ENCODE peak calls at places on chromosomes 3 and 15, in four cellular contexts. Z, O, H and Y are unnamed samples. For H3K4me1, the result is how much of the 10 kb centered on the place peaks cover.

GRCh38 chr3:142019794-142020320 is 129.5 kb downstream of the TFDP2 start:
- DNase-seq in Z (no peak), O (no peak), H (no peak), Y (peak)

GRCh38 chr3:111668912-111669488 is 73.9 kb upstream of the ZBED2 start:
- DNase-seq in Z (peak), O (no peak), H (peak), Y (peak)

GRCh38 chr3:146577662-146578061 is 27.5 kb downstream of the PLSCR5 start:
- DNase-seq in Z (no peak), O (no peak), H (peak), Y (peak)

GRCh38 chr15:65286069-65286703 is 497 bp downstream of the PARP16 start:
- DNase-seq in Z (peak), O (peak), H (peak), Y (peak)

GRCh38 chr3:163364717-163365116 is 1713.6 kb downstream of the SI start:
- DNase-seq in Z (no peak), O (no peak), H (no peak), Y (no peak)

GRCh38 chr3:134797816-134798451 is 2.9 kb downstream of the EPHB1 start:
- DNase-seq in Z (no peak), O (peak), H (no peak), Y (no peak)

GRCh38 chr3:126081618-126082333 is 2.1 kb downstream of the SLC41A3 start:
- DNase-seq in Z (no peak), O (no peak), H (peak), Y (no peak)

GRCh38 chr3:120028271-120029047 is 65.8 kb downstream of the GSK3B start:
- DNase-seq in Z (no peak), O (no peak), H (no peak), Y (no peak)

GRCh38 chr3:182682263-182683229 is 110.8 kb upstream of the ATP11B start:
- DNase-seq in Z (peak), O (peak), H (peak), Y (peak)

GRCh38 chr3:104989878-104990277 is 376.8 kb upstream of the ALCAM start:
- DNase-seq in Z (no peak), O (no peak), H (no peak), Y (no peak)

GRCh38 chr15:74307827-74308642 is 59.4 kb downstream of the CYP11A1 start:
- DNase-seq in Z (peak), O (peak), H (peak), Y (peak)

GRCh38 chr3:54426431-54426830 is 304.1 kb downstream of the CACNA2D3 start:
- DNase-seq in Z (no peak), O (no peak), H (no peak), Y (no peak)

DNA sequence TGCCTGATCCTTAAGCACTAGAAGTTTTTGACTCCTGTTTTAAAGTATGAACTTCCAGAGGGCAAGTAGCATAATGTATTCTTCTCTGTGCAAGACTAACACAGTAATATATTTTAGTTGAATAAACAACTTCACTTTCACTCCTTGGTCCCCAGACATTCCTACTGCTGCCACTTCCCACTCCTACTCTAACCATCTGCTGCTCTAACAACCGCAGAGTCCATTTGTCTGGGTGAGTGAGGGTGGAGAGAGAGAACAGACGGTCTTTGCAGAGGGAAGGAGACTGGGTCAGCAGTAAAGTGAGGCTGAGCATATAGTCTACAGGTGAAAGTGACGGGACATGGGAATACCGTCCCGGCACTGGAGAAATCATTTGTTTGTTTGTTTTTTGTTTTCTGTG is 301.0 kb upstream of the SLCO3A1 start:
- DNase-seq in Z (no peak), O (no peak), H (no peak), Y (no peak)
- TF ChIP-seq JUN in Z (no peak), O (no peak), H (no peak), Y (no peak)

GRCh38 chr15:94298359-94298758 is 67.0 kb downstream of the MCTP2 start:
- DNase-seq in Z (no peak), O (no peak), H (no peak), Y (no peak)
- H3K4me1 ChIP-seq in Z (under half), O (under half), H (under half), Y (under half)

DNA sequence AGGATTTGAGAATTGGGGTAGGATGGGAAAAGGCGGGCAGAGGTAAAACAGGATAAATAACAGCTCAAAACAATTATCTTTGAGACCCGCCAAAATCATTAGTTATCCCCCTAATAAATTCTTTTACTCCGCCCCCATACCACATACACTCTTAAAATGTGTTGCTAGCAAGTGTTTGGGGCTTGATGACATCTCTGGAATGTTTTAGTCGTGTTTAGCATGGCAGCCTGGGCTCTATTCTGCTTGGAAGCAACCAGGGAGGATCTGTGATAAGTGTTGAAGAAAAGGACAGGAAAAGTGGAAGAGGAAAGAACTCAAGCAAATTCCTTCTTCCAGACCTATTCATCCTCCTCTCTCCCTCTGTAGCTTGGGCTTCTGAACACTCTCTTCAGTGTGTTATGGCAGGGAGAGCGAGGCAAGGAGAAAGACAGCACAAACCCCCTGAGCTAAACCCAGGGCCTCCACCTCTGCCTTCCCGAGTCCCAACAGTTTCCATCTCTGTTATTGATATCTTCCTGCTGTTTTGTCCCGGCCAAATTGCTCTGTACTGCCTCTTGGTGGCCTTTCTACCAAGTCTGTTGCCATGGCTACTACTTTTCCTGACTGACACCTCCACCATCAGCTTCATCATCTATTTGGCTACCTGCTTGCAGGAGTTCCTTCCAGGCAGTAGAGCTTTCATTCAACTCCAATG is 135.8 kb downstream of the RPL22L1 start:
- DNase-seq in Z (no peak), O (no peak), H (no peak), Y (no peak)
- H2AFZ ChIP-seq in Z (peak), O (peak), H (no peak), Y (no peak)

GRCh38 chr3:172138792-172139507 is 99.6 kb downstream of the FNDC3B start:
- DNase-seq in Z (peak), O (no peak), H (peak), Y (peak)

GRCh38 chr3:172142074-172143059 is 103.0 kb downstream of the FNDC3B start:
- DNase-seq in Z (no peak), O (no peak), H (no peak), Y (peak)

GRCh38 chr3:172143060-172143451 is 103.7 kb downstream of the FNDC3B start:
- DNase-seq in Z (no peak), O (no peak), H (no peak), Y (no peak)

GRCh38 chr3:172139528-172140276 is 100.3 kb downstream of the FNDC3B start:
- DNase-seq in Z (no peak), O (no peak), H (no peak), Y (peak)

GRCh38 chr3:172140499-172141391 is 101.4 kb downstream of the FNDC3B start:
- DNase-seq in Z (no peak), O (no peak), H (peak), Y (peak)
- TF ChIP-seq JUN in Z (no peak), O (no peak), H (peak), Y (peak)